ENCODE peak calls at places on chromosome 20, in five cellular contexts. One of them, this sample, is unnamed.

GRCh38 chr20:407097-407952 is 774 bp upstream of the RBCK1 start:
- DNase-seq in T-helper 9 cell: peak
- DNase-seq in M059J: peak
- DNase-seq in stimulated activated CD4-positive, alpha-beta T cell treated with anti-CD3 and anti-CD28 coated beads, Interleukin-4, amount 100 ng/mL, for 48 hours: peak
- DNase-seq in activated gamma-delta T cell treated with Interleukin-2 at 50 U/mL for 16 hours: peak
- DNase-seq in this sample: peak

GRCh38 chr20:63854766-63855362 is 6.4 kb upstream of the ABHD16B start:
- DNase-seq in T-helper 9 cell: no peak
- DNase-seq in M059J: no peak
- DNase-seq in stimulated activated CD4-positive, alpha-beta T cell treated with anti-CD3 and anti-CD28 coated beads, Interleukin-4, amount 100 ng/mL, for 48 hours: no peak
- DNase-seq in activated gamma-delta T cell treated with Interleukin-2 at 50 U/mL for 16 hours: no peak
- DNase-seq in this sample: no peak

GRCh38 chr20:63706852-63707557 is 771 bp downstream of the ARFRP1 start:
- DNase-seq in T-helper 9 cell: peak
- DNase-seq in M059J: peak
- DNase-seq in stimulated activated CD4-positive, alpha-beta T cell treated with anti-CD3 and anti-CD28 coated beads, Interleukin-4, amount 100 ng/mL, for 48 hours: peak
- DNase-seq in activated gamma-delta T cell treated with Interleukin-2 at 50 U/mL for 16 hours: peak
- DNase-seq in this sample: peak

GRCh38 chr20:39453890-39454289 is 491.7 kb downstream of the DHX35 start:
- DNase-seq in T-helper 9 cell: no peak
- DNase-seq in M059J: no peak
- DNase-seq in stimulated activated CD4-positive, alpha-beta T cell treated with anti-CD3 and anti-CD28 coated beads, Interleukin-4, amount 100 ng/mL, for 48 hours: no peak
- DNase-seq in activated gamma-delta T cell treated with Interleukin-2 at 50 U/mL for 16 hours: no peak
- DNase-seq in this sample: no peak

GRCh38 chr20:57618091-57618765 is 2.0 kb downstream of the ZBP1 start:
- DNase-seq in T-helper 9 cell: no peak
- DNase-seq in M059J: peak
- DNase-seq in stimulated activated CD4-positive, alpha-beta T cell treated with anti-CD3 and anti-CD28 coated beads, Interleukin-4, amount 100 ng/mL, for 48 hours: no peak
- DNase-seq in activated gamma-delta T cell treated with Interleukin-2 at 50 U/mL for 16 hours: no peak
- DNase-seq in this sample: no peak

GRCh38 chr20:36109251-36109947 is 45.1 kb upstream of the EPB41L1 start:
- DNase-seq in T-helper 9 cell: no peak
- DNase-seq in M059J: no peak
- DNase-seq in stimulated activated CD4-positive, alpha-beta T cell treated with anti-CD3 and anti-CD28 coated beads, Interleukin-4, amount 100 ng/mL, for 48 hours: no peak
- DNase-seq in activated gamma-delta T cell treated with Interleukin-2 at 50 U/mL for 16 hours: no peak
- DNase-seq in this sample: no peak

GRCh38 chr20:17616480-17617211 is 46.8 kb downstream of the DSTN start:
- DNase-seq in T-helper 9 cell: no peak
- DNase-seq in M059J: no peak
- DNase-seq in stimulated activated CD4-positive, alpha-beta T cell treated with anti-CD3 and anti-CD28 coated beads, Interleukin-4, amount 100 ng/mL, for 48 hours: no peak
- DNase-seq in activated gamma-delta T cell treated with Interleukin-2 at 50 U/mL for 16 hours: no peak
- DNase-seq in this sample: no peak

GRCh38 chr20:1861347-1861987 is 33.7 kb upstream of the SIRPA start:
- DNase-seq in T-helper 9 cell: no peak
- DNase-seq in M059J: no peak
- DNase-seq in stimulated activated CD4-positive, alpha-beta T cell treated with anti-CD3 and anti-CD28 coated beads, Interleukin-4, amount 100 ng/mL, for 48 hours: no peak
- DNase-seq in activated gamma-delta T cell treated with Interleukin-2 at 50 U/mL for 16 hours: no peak
- DNase-seq in this sample: no peak

GRCh38 chr20:45372646-45373352 is 5.3 kb downstream of the TP53TG5 start:
- DNase-seq in T-helper 9 cell: no peak
- DNase-seq in M059J: no peak
- DNase-seq in stimulated activated CD4-positive, alpha-beta T cell treated with anti-CD3 and anti-CD28 coated beads, Interleukin-4, amount 100 ng/mL, for 48 hours: no peak
- DNase-seq in activated gamma-delta T cell treated with Interleukin-2 at 50 U/mL for 16 hours: no peak
- DNase-seq in this sample: no peak

GRCh38 chr20:11235058-11235457 is 561.3 kb upstream of the JAG1 start:
- DNase-seq in T-helper 9 cell: no peak
- DNase-seq in M059J: peak
- DNase-seq in stimulated activated CD4-positive, alpha-beta T cell treated with anti-CD3 and anti-CD28 coated beads, Interleukin-4, amount 100 ng/mL, for 48 hours: no peak
- DNase-seq in activated gamma-delta T cell treated with Interleukin-2 at 50 U/mL for 16 hours: no peak
- DNase-seq in this sample: no peak